ENCODE peak calls at places on chromosomes 13 and 19, in four cellular contexts. T is AG09309, R is AG09319, B is tibial nerve. W is an unnamed sample.

GRCh38 chr13:46469064-46469463 is 82.0 kb upstream of the RUBCNL start:
- DNase-seq in T (peak; percentile 79), B (no peak), R (no peak), W (no peak)

GRCh38 chr13:107866007-107866665 is 349.2 kb downstream of the LIG4 start:
- DNase-seq in R (no peak), T (no peak), B (no peak), W (no peak)

GRCh38 chr13:26967119-26968038 is 204.2 kb downstream of the USP12 start:
- DNase-seq in T (no peak), R (no peak), B (no peak), W (no peak)

GRCh38 chr13:33172911-33173310 is 112.6 kb downstream of the STARD13 start:
- DNase-seq in B (no peak), T (no peak), R (no peak), W (no peak)

GRCh38 chr13:35978607-35979316 is 152.4 kb downstream of the DCLK1 start:
- DNase-seq in T (peak; percentile 40), R (no peak), B (peak; percentile 94), W (peak; percentile 76)

GRCh38 chr13:109644069-109644750 is 142.2 kb downstream of the IRS2 start:
- DNase-seq in T (no peak), B (no peak), R (no peak), W (no peak)

GRCh38 chr19:44738603-44739585 is 9.6 kb upstream of the BCL3 start:
- DNase-seq in R (no peak), B (no peak), T (no peak), W (no peak)

GRCh38 chr13:77697208-77698103 is at the start of gene SLAIN1:
- DNase-seq in B (peak; percentile 54), R (no peak), T (no peak), W (peak; percentile 26)

GRCh38 chr19:47377801-47378200 is 28.7 kb downstream of the DHX34 start:
- DNase-seq in T (no peak), R (no peak), B (no peak), W (no peak)

GRCh38 chr13:67841071-67841470 is 610.9 kb upstream of the PCDH9 start:
- DNase-seq in R (no peak), B (no peak), T (no peak), W (no peak)

GRCh38 chr13:36673838-36674326 is at the start of gene SERTM1:
- DNase-seq in B (no peak), T (no peak), R (no peak), W (no peak)

GRCh38 chr13:39892731-39893293 is 237.3 kb downstream of the COG6 start:
- DNase-seq in R (no peak), T (no peak), B (no peak), W (no peak)

GRCh38 chr19:10835754-10836477 is at the start of gene TMED1:
- DNase-seq in B (peak; percentile 100), R (peak; percentile 99), T (peak; percentile 94), W (peak; percentile 98)
- TF ChIP-seq CTCF in B (peak; percentile 30), R (peak; percentile 13), T (no peak), W (no peak)

GRCh38 chr19:49430678-49431329 is 5.6 kb downstream of the GFY start:
- DNase-seq in R (no peak), T (no peak), B (no peak), W (no peak)
- TF ChIP-seq CTCF in R (no peak), T (peak; percentile 34), B (no peak), W (no peak)

GRCh38 chr19:54415208-54415900 is at the start of gene TTYH1:
- DNase-seq in R (no peak), B (no peak), T (no peak), W (no peak)
- TF ChIP-seq CTCF in R (no peak), B (peak; percentile 54), T (no peak), W (no peak)

GRCh38 chr13:113153810-113154748 is 4.4 kb upstream of the PROZ start:
- DNase-seq in B (peak; percentile 70), R (peak; percentile 22), T (no peak), W (peak; percentile 16)
- TF ChIP-seq CTCF in B (no peak), R (no peak), T (no peak), W (no peak)

W was measured in astrocyte of the cerebellum.